ENCODE peak calls at places on chromosome 1, in five cellular contexts. F is prostate gland; U is adrenal gland; K is activated CD4-positive, alpha-beta T cell treated with anti-CD3 and anti-CD28 coated beads, Interleukin-2, amount 50 U/mL, for 24 hours; S is posterior cingulate gyrus. V is an unnamed sample.

GRCh38 chr1:24276791-24277190 is 42.4 kb upstream of the GRHL3 start:
- DNase-seq in U (peak), K (no peak), F (no peak), S (no peak), V (no peak)

GRCh38 chr1:25232866-25233784 is 823 bp upstream of the SYF2 start:
- DNase-seq in K (peak), S (peak), F (peak), U (peak), V (peak)

GRCh38 chr1:224113918-224114786 is at the start of gene FBXO28:
- DNase-seq in K (peak), F (peak), S (peak), U (peak), V (peak)

GRCh38 chr1:87318806-87319205 is 9.9 kb upstream of the LMO4 start:
- DNase-seq in U (no peak), F (no peak), S (no peak), K (no peak), V (no peak)

GRCh38 chr1:66732407-66733166 is 19.7 kb upstream of the DYNLT5 start:
- DNase-seq in U (no peak), S (no peak), F (no peak), K (no peak), V (no peak)

GRCh38 chr1:55898191-55898590 is 681.2 kb downstream of the PLPP3 start:
- DNase-seq in U (peak), F (no peak), S (no peak), K (no peak), V (no peak)

GRCh38 chr1:55214903-55215193 is 316 bp downstream of the USP24 start:
- DNase-seq in K (no peak), U (peak), S (peak), F (peak), V (no peak)

GRCh38 chr1:231241751-231242150 is 739 bp downstream of the GNPAT start:
- DNase-seq in K (no peak), S (no peak), U (peak), F (peak), V (peak)

GRCh38 chr1:23787701-23788100 is 3.2 kb upstream of the LYPLA2 start:
- DNase-seq in S (no peak), K (no peak), U (no peak), F (no peak), V (no peak)

V was measured in GM10248.